ENCODE peak calls at places on chromosomes 3 and 15, in eight cellular contexts. One of them, this sample, is unnamed.

GRCh38 chr3:110423276-110423675 is 648.3 kb upstream of the NECTIN3 start:
- DNase-seq in iPS-NIHi11: no peak
- DNase-seq in kidney: no peak
- DNase-seq in non-pigmented ciliary epithelial cell: no peak
- DNase-seq in MCF 10A: no peak
- DNase-seq in renal cortical epithelial cell: no peak
- DNase-seq in HEK293T: no peak
- DNase-seq in fibroblast of the aortic adventitia: no peak
- DNase-seq in this sample: no peak

GRCh38 chr15:34951993-34952392 is 17.5 kb downstream of the AQR start:
- DNase-seq in non-pigmented ciliary epithelial cell: no peak
- DNase-seq in MCF 10A: no peak
- DNase-seq in fibroblast of the aortic adventitia: peak
- DNase-seq in kidney: no peak
- DNase-seq in renal cortical epithelial cell: no peak
- DNase-seq in iPS-NIHi11: no peak
- DNase-seq in HEK293T: no peak
- DNase-seq in this sample: no peak

GRCh38 chr3:155097009-155097349 is 16.9 kb downstream of the MME start:
- DNase-seq in fibroblast of the aortic adventitia: no peak
- DNase-seq in HEK293T: no peak
- DNase-seq in renal cortical epithelial cell: no peak
- DNase-seq in non-pigmented ciliary epithelial cell: no peak
- DNase-seq in iPS-NIHi11: no peak
- DNase-seq in kidney: no peak
- DNase-seq in MCF 10A: no peak
- DNase-seq in this sample: no peak

GRCh38 chr3:147618636-147619035 is 209.5 kb downstream of the ZIC1 start:
- DNase-seq in MCF 10A: no peak
- DNase-seq in HEK293T: no peak
- DNase-seq in non-pigmented ciliary epithelial cell: no peak
- DNase-seq in kidney: no peak
- DNase-seq in fibroblast of the aortic adventitia: no peak
- DNase-seq in renal cortical epithelial cell: no peak
- DNase-seq in iPS-NIHi11: no peak
- DNase-seq in this sample: no peak

GRCh38 chr15:85124173-85124572 is 142.5 kb downstream of the PDE8A start:
- DNase-seq in MCF 10A: no peak
- DNase-seq in iPS-NIHi11: no peak
- DNase-seq in kidney: no peak
- DNase-seq in non-pigmented ciliary epithelial cell: no peak
- DNase-seq in fibroblast of the aortic adventitia: no peak
- DNase-seq in HEK293T: no peak
- DNase-seq in renal cortical epithelial cell: no peak
- DNase-seq in this sample: no peak

GRCh38 chr3:134463676-134464611 is 21.8 kb downstream of the ANAPC13 start:
- DNase-seq in MCF 10A: no peak
- DNase-seq in iPS-NIHi11: peak
- DNase-seq in fibroblast of the aortic adventitia: peak
- DNase-seq in HEK293T: no peak
- DNase-seq in non-pigmented ciliary epithelial cell: peak
- DNase-seq in renal cortical epithelial cell: peak
- DNase-seq in kidney: peak
- DNase-seq in this sample: no peak

GRCh38 chr3:52469001-52469400 is 13.6 kb downstream of the NISCH start:
- DNase-seq in renal cortical epithelial cell: no peak
- DNase-seq in iPS-NIHi11: no peak
- DNase-seq in non-pigmented ciliary epithelial cell: no peak
- DNase-seq in HEK293T: no peak
- DNase-seq in fibroblast of the aortic adventitia: no peak
- DNase-seq in MCF 10A: no peak
- DNase-seq in kidney: no peak
- DNase-seq in this sample: no peak

GRCh38 chr15:48423342-48423741 is 92.1 kb downstream of the DUT start:
- DNase-seq in renal cortical epithelial cell: no peak
- DNase-seq in MCF 10A: no peak
- DNase-seq in iPS-NIHi11: no peak
- DNase-seq in kidney: no peak
- DNase-seq in HEK293T: no peak
- DNase-seq in fibroblast of the aortic adventitia: no peak
- DNase-seq in non-pigmented ciliary epithelial cell: no peak
- DNase-seq in this sample: no peak

GRCh38 chr15:94509259-94509658 is 277.9 kb downstream of the MCTP2 start:
- DNase-seq in iPS-NIHi11: no peak
- DNase-seq in kidney: no peak
- DNase-seq in MCF 10A: no peak
- DNase-seq in fibroblast of the aortic adventitia: no peak
- DNase-seq in HEK293T: no peak
- DNase-seq in non-pigmented ciliary epithelial cell: no peak
- DNase-seq in renal cortical epithelial cell: no peak
- DNase-seq in this sample: no peak

GRCh38 chr3:109713288-109713687 is 375.9 kb upstream of the DPPA4 start:
- DNase-seq in MCF 10A: no peak
- DNase-seq in HEK293T: no peak
- DNase-seq in kidney: no peak
- DNase-seq in fibroblast of the aortic adventitia: no peak
- DNase-seq in renal cortical epithelial cell: no peak
- DNase-seq in non-pigmented ciliary epithelial cell: no peak
- DNase-seq in iPS-NIHi11: no peak
- DNase-seq in this sample: no peak

GRCh38 chr3:72665103-72665502 is 183.1 kb downstream of the SHQ1 start:
- DNase-seq in renal cortical epithelial cell: no peak
- DNase-seq in fibroblast of the aortic adventitia: no peak
- DNase-seq in HEK293T: no peak
- DNase-seq in non-pigmented ciliary epithelial cell: no peak
- DNase-seq in iPS-NIHi11: no peak
- DNase-seq in kidney: no peak
- DNase-seq in MCF 10A: no peak
- DNase-seq in this sample: no peak